ENCODE peak calls at places on chromosomes 6 and 20, in seven cellular contexts. B is T follicular helper cell, Z is lower lobe of right lung, M is left cardiac atrium, N is GM04503, V is hepatic stellate cell, A is nephron progenitor cell. T is an unnamed sample.

GRCh38 chr6:63066053-63066704 is 145.1 kb upstream of the FKBP1C start:
- DNase-seq in B (no peak), Z (no peak), V (no peak), N (no peak), A (no peak), M (no peak), T (no peak)

GRCh38 chr20:34390769-34391447 is 27.8 kb downstream of the ITCH start:
- DNase-seq in Z (peak; percentile 50), A (no peak), V (peak; percentile 34), B (no peak), N (peak; percentile 82), M (peak; percentile 55), T (peak; percentile 97)

GRCh38 chr20:10255846-10256245 is 37.2 kb downstream of the SNAP25 start:
- DNase-seq in A (no peak), M (no peak), B (no peak), V (no peak), N (no peak), Z (no peak), T (no peak)

GRCh38 chr6:144870796-144871195 is 585.7 kb downstream of the UTRN start:
- DNase-seq in V (no peak), Z (no peak), N (no peak), B (no peak), A (no peak), M (no peak), T (no peak)

GRCh38 chr20:32339116-32339515 is 19.0 kb upstream of the ASXL1 start:
- DNase-seq in N (no peak), B (no peak), V (no peak), M (no peak), Z (no peak), A (no peak), T (no peak)

GRCh38 chr6:140912686-140913085 is 1220.0 kb upstream of the GJE1 start:
- DNase-seq in Z (no peak), N (no peak), B (no peak), V (no peak), M (no peak), A (no peak), T (no peak)

GRCh38 chr20:41476013-41476441 is 109.4 kb upstream of the EMILIN3 start:
- DNase-seq in B (no peak), M (no peak), Z (no peak), V (peak; percentile 14), N (peak; percentile 80), A (no peak), T (peak; percentile 51)

GRCh38 chr6:138159246-138159645 is 2.5 kb upstream of the ARFGEF3 start:
- DNase-seq in V (no peak), N (no peak), Z (no peak), M (no peak), B (no peak), A (no peak), T (no peak)

GRCh38 chr6:98944598-98945011 is 3.1 kb downstream of the FBXL4 start:
- DNase-seq in M (no peak), Z (no peak), N (no peak), A (no peak), B (no peak), V (no peak), T (peak; percentile 18)

GRCh38 chr6:36863670-36864540 is 10.7 kb downstream of the PPIL1 start:
- DNase-seq in M (no peak), A (no peak), V (no peak), B (no peak), N (no peak), Z (no peak), T (no peak)

GRCh38 chr6:155108070-155108815 is 113.1 kb downstream of the TIAM2 start:
- DNase-seq in Z (no peak), A (no peak), B (no peak), M (no peak), N (no peak), V (no peak), T (peak; percentile 43)

GRCh38 chr20:51458751-51459439 is 83.6 kb downstream of the NFATC2 start:
- DNase-seq in M (no peak), B (no peak), A (no peak), Z (no peak), N (no peak), V (no peak), T (no peak)

GRCh38 chr20:60648556-60648955 is 603.5 kb upstream of the CDH4 start:
- DNase-seq in N (no peak), Z (no peak), B (no peak), A (no peak), M (no peak), V (no peak), T (no peak)

GRCh38 chr6:156160788-156161150 is 616.4 kb upstream of the ARID1B start:
- DNase-seq in A (no peak), B (no peak), Z (no peak), M (no peak), V (no peak), N (no peak), T (no peak)

GRCh38 chr6:160030103-160030502 is 61.2 kb downstream of the IGF2R start:
- DNase-seq in V (peak; percentile 89), A (peak; percentile 29), Z (peak; percentile 88), M (peak; percentile 91), N (peak; percentile 80), B (no peak), T (peak; percentile 97)

GRCh38 chr20:19709635-19710335 is 48.3 kb upstream of the RIN2 start:
- DNase-seq in V (no peak), M (no peak), N (no peak), A (no peak), Z (no peak), B (no peak), T (no peak)

GRCh38 chr6:75204959-75205775 is 686 bp downstream of the COL12A1 start:
- DNase-seq in A (peak; percentile 45), M (peak; percentile 35), B (no peak), Z (peak; percentile 67), V (peak; percentile 74), N (no peak), T (peak; percentile 86)

GRCh38 chr20:58256842-58257241 is 28.4 kb upstream of the ANKRD60 start:
- DNase-seq in B (no peak), A (no peak), N (no peak), M (no peak), Z (no peak), V (no peak), T (no peak)

GRCh38 chr6:38805682-38806081 is 90.6 kb downstream of the DNAH8 start:
- DNase-seq in A (no peak), Z (no peak), N (no peak), M (no peak), V (no peak), B (no peak), T (no peak)

GRCh38 chr6:164628302-164628931 is 681.0 kb downstream of the C6orf118 start:
- DNase-seq in B (no peak), V (no peak), N (no peak), A (no peak), M (no peak), Z (no peak), T (no peak)

T was measured in EL.